ENCODE peak calls at places on chromosomes 7 and 10, in seven cellular contexts. G is Peyer's patch; C is trophoblast cell; Q is tibial artery; I is CD8-positive, alpha-beta T cell; T is neural progenitor cell; V is lung. W is an unnamed sample.
A peak's percentile ranks its signal among the peaks of the same experiment; 100 is the strongest.

GRCh38 chr7:94431203-94431602 is 36.5 kb downstream of the COL1A2 start:
- DNase-seq in G (no peak), C (no peak), Q (no peak), I (no peak), T (no peak), V (no peak), W (no peak)

GRCh38 chr10:97584060-97584797 is at the start of gene HOGA1:
- DNase-seq in G (peak; percentile 25), C (no peak), Q (peak; percentile 87), I (no peak), T (peak; percentile 36), V (peak; percentile 58), W (peak; percentile 81)

GRCh38 chr7:139914306-139914747 is 85.3 kb downstream of the TBXAS1 start:
- DNase-seq in G (no peak), C (no peak), Q (no peak), I (no peak), T (no peak), V (no peak), W (no peak)

GRCh38 chr7:155741061-155741460 is 71.2 kb downstream of the SHH start:
- DNase-seq in G (no peak), C (no peak), Q (no peak), I (no peak), T (no peak), V (no peak), W (no peak)

GRCh38 chr10:122559228-122559627 is 1.3 kb upstream of the DMBT1 start:
- DNase-seq in G (no peak), C (peak; percentile 71), Q (no peak), I (no peak), T (no peak), V (no peak), W (peak; percentile 53)

GRCh38 chr10:31698169-31698890 is 230.3 kb downstream of the ARHGAP12 start:
- DNase-seq in G (no peak), C (peak; percentile 88), Q (peak; percentile 88), I (no peak), T (no peak), V (peak; percentile 42), W (no peak)

GRCh38 chr10:112750427-112751167 is 199.4 kb upstream of the TCF7L2 start:
- DNase-seq in G (no peak), C (peak; percentile 91), Q (no peak), I (no peak), T (no peak), V (no peak), W (no peak)

GRCh38 chr10:100930368-100930767 is 17.6 kb downstream of the SLF2 start:
- DNase-seq in G (no peak), C (no peak), Q (no peak), I (no peak), T (no peak), V (no peak), W (no peak)

GRCh38 chr7:46565257-46565656 is 644.2 kb upstream of the IGFBP3 start:
- DNase-seq in G (no peak), C (no peak), Q (no peak), I (no peak), T (no peak), V (no peak), W (no peak)

GRCh38 chr10:59654007-59654406 is 55.6 kb downstream of the SLC16A9 start:
- DNase-seq in G (no peak), C (no peak), Q (no peak), I (no peak), T (no peak), V (no peak), W (no peak)

GRCh38 chr10:7043051-7043653 is 367.7 kb downstream of the SFMBT2 start:
- DNase-seq in G (no peak), C (no peak), Q (no peak), I (no peak), T (no peak), V (no peak), W (no peak)

GRCh38 chr10:32150532-32151101 is 94.4 kb upstream of the KIF5B start:
- DNase-seq in G (no peak), C (peak; percentile 55), Q (no peak), I (no peak), T (no peak), V (no peak), W (no peak)

GRCh38 chr7:2566890-2567662 is 8.3 kb downstream of the IQCE start:
- DNase-seq in G (peak; percentile 68), C (peak; percentile 93), Q (no peak), I (no peak), T (no peak), V (no peak), W (no peak)

GRCh38 chr7:155062431-155062830 is 7.7 kb upstream of the HTR5A start:
- DNase-seq in G (no peak), C (no peak), Q (no peak), I (no peak), T (no peak), V (no peak), W (no peak)

GRCh38 chr7:128796325-128796724 is 4.6 kb downstream of the CCDC136 start:
- DNase-seq in G (no peak), C (no peak), Q (no peak), I (no peak), T (no peak), V (no peak), W (no peak)

GRCh38 chr10:10804998-10805737 is 212.5 kb upstream of the CELF2 start:
- DNase-seq in G (no peak), C (no peak), Q (no peak), I (no peak), T (no peak), V (no peak), W (no peak)

GRCh38 chr10:114613237-114613979 is 44.7 kb downstream of the ABLIM1 start:
- DNase-seq in G (no peak), C (no peak), Q (no peak), I (no peak), T (no peak), V (peak; percentile 39), W (no peak)

GRCh38 chr10:100889546-100889945 is 23.2 kb upstream of the SLF2 start:
- DNase-seq in G (no peak), C (no peak), Q (no peak), I (no peak), T (no peak), V (no peak), W (peak; percentile 26)

GRCh38 chr7:91940171-91940570 is 491 bp upstream of the AKAP9 start:
- DNase-seq in G (peak; percentile 30), C (peak; percentile 36), Q (peak; percentile 41), I (peak; percentile 14), T (peak; percentile 71), V (peak; percentile 31), W (no peak)

GRCh38 chr7:70177166-70177565 is 578.9 kb downstream of the AUTS2 start:
- DNase-seq in G (no peak), C (no peak), Q (no peak), I (no peak), T (no peak), V (no peak), W (no peak)

GRCh38 chr10:132461683-132462231 is 64.8 kb downstream of the PWWP2B start:
- DNase-seq in G (no peak), C (no peak), Q (no peak), I (no peak), T (no peak), V (no peak), W (no peak)

GRCh38 chr7:28773423-28774129 is 184.6 kb downstream of the TRIL start:
- DNase-seq in G (no peak), C (no peak), Q (no peak), I (no peak), T (no peak), V (no peak), W (no peak)

DNA sequence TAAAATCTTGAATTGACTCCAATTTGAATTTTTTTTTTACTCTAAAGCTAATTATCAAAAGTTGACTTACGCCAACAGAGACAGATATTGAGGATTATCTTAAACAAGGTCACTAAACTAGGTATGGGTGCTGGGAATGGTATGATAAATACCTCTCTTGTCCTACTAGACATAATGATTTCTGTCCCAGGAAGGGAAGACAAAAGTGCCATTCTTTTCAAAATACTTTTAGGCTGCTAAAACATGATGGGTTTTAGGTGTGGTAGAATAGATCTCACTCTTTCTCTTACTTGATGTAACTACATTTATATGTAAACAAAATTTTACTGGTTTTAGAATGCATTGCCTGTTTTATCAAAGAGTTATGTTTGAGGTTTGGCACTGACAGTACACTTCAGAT is 15.1 kb downstream of the TMEM60 start:
- DNase-seq in G (no peak), C (no peak), Q (no peak), I (no peak), T (no peak), V (no peak), W (no peak)
- H3K27ac ChIP-seq in G (peak overlapping the region; percentile 7), C (no peak overlapping the region), Q (no peak overlapping the region), I (no peak overlapping the region), T (peak overlapping the region; percentile 20), V (no peak overlapping the region), W (no peak overlapping the region)

GRCh38 chr7:149776305-149776704 is 2.9 kb upstream of the ZNF467 start:
- DNase-seq in G (no peak), C (no peak), Q (peak; percentile 67), I (no peak), T (no peak), V (peak; percentile 73), W (no peak)
- H3K27ac ChIP-seq in G (no peak overlapping the region), C (no peak overlapping the region), Q (no peak overlapping the region), I (no peak overlapping the region), T (no peak overlapping the region), V (peak overlapping the region; percentile 79), W (no peak overlapping the region)

GRCh38 chr10:106772957-106773356 is 391.5 kb downstream of the SORCS1 start:
- DNase-seq in G (no peak), C (no peak), Q (no peak), I (no peak), T (no peak), V (no peak), W (no peak)
- H3K27ac ChIP-seq in G (no peak overlapping the region), C (no peak overlapping the region), Q (no peak overlapping the region), I (no peak overlapping the region), T (no peak overlapping the region), V (no peak overlapping the region), W (no peak overlapping the region)

GRCh38 chr7:103660455-103661371 is 214.7 kb upstream of the SLC26A5 start:
- DNase-seq in G (no peak), C (peak; percentile 47), Q (no peak), I (no peak), T (no peak), V (no peak), W (no peak)
- H3K27ac ChIP-seq in G (no peak overlapping the region), C (no peak overlapping the region), Q (no peak overlapping the region), I (no peak overlapping the region), T (no peak overlapping the region), V (no peak overlapping the region), W (no peak overlapping the region)

DNA sequence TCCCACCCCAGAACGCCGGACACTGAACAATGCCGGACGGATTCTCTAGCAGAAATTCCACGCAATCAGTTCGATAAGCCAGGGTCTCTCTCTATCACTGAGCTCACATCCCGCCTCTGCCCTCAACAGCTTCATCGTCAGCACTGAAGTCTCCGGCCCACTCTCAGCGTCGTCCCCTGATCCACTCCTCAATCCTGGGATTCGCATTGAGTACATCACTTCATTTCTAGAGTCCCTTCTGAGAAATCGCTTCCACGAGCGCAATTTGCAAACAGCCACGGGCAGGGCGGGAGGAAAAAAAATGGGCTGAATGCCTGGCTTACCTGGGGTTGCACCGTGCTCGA is 357 bp downstream of the YME1L1 start:
- DNase-seq in G (peak; percentile 25), C (peak; percentile 39), Q (peak; percentile 33), I (no peak), T (peak; percentile 47), V (no peak), W (no peak)
- H3K27ac ChIP-seq in G (peak overlapping the region; percentile 99), C (peak overlapping the region; percentile 67), Q (peak overlapping the region; percentile 100), I (peak overlapping the region; percentile 100), T (peak overlapping the region; percentile 55), V (peak overlapping the region; percentile 97), W (peak overlapping the region; percentile 98)

GRCh38 chr10:75062900-75063299 is 48.6 kb upstream of the SAMD8 start:
- DNase-seq in G (no peak), C (no peak), Q (no peak), I (no peak), T (no peak), V (no peak), W (no peak)
- H3K27ac ChIP-seq in G (no peak overlapping the region), C (no peak overlapping the region), Q (no peak overlapping the region), I (no peak overlapping the region), T (no peak overlapping the region), V (no peak overlapping the region), W (no peak overlapping the region)